ENCODE peak calls at places on chromosomes 4 and X, in seven cellular contexts. F is uterus, C is endothelial cell of umbilical vein, Q is heart left ventricle, W is ovary, V is breast epithelium, L is stomach. P is an unnamed sample.
A peak's percentile ranks its signal among the peaks of the same experiment; 100 is the strongest.

GRCh38 chrX:1685460-1685859 is 70.6 kb downstream of the ASMT start:
- DNase-seq in F (no peak), C (no peak), Q (no peak), W (no peak), V (no peak), L (no peak), P (no peak)

GRCh38 chr4:6641164-6641970 is 882 bp downstream of the MRFAP1 start:
- DNase-seq in F (peak; percentile 56), C (peak; percentile 49), Q (peak; percentile 63), W (peak; percentile 65), V (peak; percentile 29), L (peak; percentile 40), P (no peak)

GRCh38 chr4:39339968-39340367 is 26.2 kb downstream of the RFC1 start:
- DNase-seq in F (no peak), C (no peak), Q (no peak), W (no peak), V (no peak), L (no peak), P (no peak)

GRCh38 chrX:116230136-116230886 is 59.8 kb downstream of the AGTR2 start:
- DNase-seq in F (no peak), C (no peak), Q (no peak), W (no peak), V (no peak), L (no peak), P (no peak)

GRCh38 chrX:53605004-53605403 is 81.5 kb downstream of the HUWE1 start:
- DNase-seq in F (no peak), C (peak; percentile 85), Q (no peak), W (no peak), V (no peak), L (no peak), P (no peak)

GRCh38 chrX:34656842-34657780 is at the start of gene TMEM47:
- DNase-seq in F (peak; percentile 77), C (peak; percentile 83), Q (peak; percentile 80), W (peak; percentile 74), V (peak; percentile 40), L (peak; percentile 71), P (peak; percentile 30)

GRCh38 chr4:104490096-104490769 is 4.5 kb downstream of the CXXC4 start:
- DNase-seq in F (no peak), C (no peak), Q (no peak), W (no peak), V (no peak), L (no peak), P (no peak)

GRCh38 chrX:78140206-78140605 is 756 bp upstream of the TAF9B start:
- DNase-seq in F (no peak), C (no peak), Q (no peak), W (no peak), V (no peak), L (no peak), P (no peak)

GRCh38 chrX:51336584-51336983 is 4.0 kb downstream of the NUDT10 start:
- DNase-seq in F (no peak), C (peak; percentile 18), Q (no peak), W (peak; percentile 16), V (no peak), L (no peak), P (no peak)

DNA sequence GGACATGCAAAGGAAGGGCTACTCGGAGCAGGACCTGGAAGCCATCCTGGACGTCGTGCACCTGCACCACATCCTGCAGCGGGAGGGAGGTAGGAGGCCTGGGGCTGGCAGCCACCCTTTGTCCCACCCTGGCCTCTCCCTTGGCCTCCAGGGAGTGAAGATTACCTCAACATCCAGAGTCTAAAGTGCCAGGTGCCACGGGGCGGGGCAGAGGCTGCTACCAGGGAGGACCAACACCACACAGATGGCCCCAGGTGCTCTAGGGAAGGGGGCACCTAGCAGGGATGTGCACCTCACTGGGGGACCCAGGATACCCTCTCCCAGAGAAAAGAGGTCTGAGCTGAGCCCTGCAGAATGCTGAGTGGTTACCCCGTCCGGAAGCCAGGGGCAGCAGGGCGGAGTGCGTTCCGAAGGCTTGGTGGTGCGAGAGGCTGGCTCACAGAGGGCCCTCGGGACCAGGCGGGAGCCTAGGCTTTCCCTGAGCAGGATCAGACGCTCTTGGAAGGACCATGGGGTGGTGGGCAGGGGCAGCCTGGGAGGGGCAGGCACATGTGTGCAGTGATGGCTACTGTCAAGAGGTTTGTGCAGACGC is 16.1 kb downstream of the ABCD1 start:
- DNase-seq in F (no peak), C (no peak), Q (no peak), W (no peak), V (no peak), L (no peak), P (no peak)
- H3K4me1 ChIP-seq in F (no peaks in the 10 kb centered on the region), C (no peaks in the 10 kb centered on the region), Q (no peaks in the 10 kb centered on the region), W (peaks cover 2% of the 10 kb centered on the region), V (no peaks in the 10 kb centered on the region), L (peaks cover 15% of the 10 kb centered on the region), P (peaks cover 17% of the 10 kb centered on the region)

GRCh38 chr4:24978291-24979072 is 52.3 kb downstream of the LGI2 start:
- DNase-seq in F (no peak), C (no peak), Q (no peak), W (no peak), V (no peak), L (no peak), P (no peak)

GRCh38 chr4:24984602-24985532 is 45.9 kb downstream of the LGI2 start:
- DNase-seq in F (no peak), C (no peak), Q (no peak), W (no peak), V (no peak), L (no peak), P (no peak)

GRCh38 chr4:24975505-24975904 is 55.2 kb downstream of the LGI2 start:
- DNase-seq in F (no peak), C (no peak), Q (no peak), W (no peak), V (no peak), L (no peak), P (no peak)

GRCh38 chr4:24980064-24980690 is 50.6 kb downstream of the LGI2 start:
- DNase-seq in F (peak; percentile 63), C (peak; percentile 90), Q (peak; percentile 54), W (peak; percentile 36), V (no peak), L (peak; percentile 59), P (no peak)

GRCh38 chr4:24979554-24979953 is 51.2 kb downstream of the LGI2 start:
- DNase-seq in F (no peak), C (peak; percentile 96), Q (peak; percentile 72), W (no peak), V (no peak), L (no peak), P (no peak)
- TF ChIP-seq POLR2A in F (no peak), C (peak; percentile 72), Q (no peak), W (no peak), V (no peak), L (no peak), P (no peak)

GRCh38 chr4:59987289-59987688 is 1212.8 kb upstream of the ADGRL3 start:
- DNase-seq in F (no peak), C (no peak), Q (no peak), W (no peak), V (no peak), L (no peak), P (no peak)
- H3K27me3 ChIP-seq in F (no peaks in the 10 kb centered on the region), C (no peaks in the 10 kb centered on the region), Q (no peaks in the 10 kb centered on the region), W (no peaks in the 10 kb centered on the region), V (no peaks in the 10 kb centered on the region), L (no peaks in the 10 kb centered on the region), P (no peaks in the 10 kb centered on the region)

GRCh38 chr4:7808181-7808580 is 131.5 kb downstream of the AFAP1 start:
- DNase-seq in F (no peak), C (no peak), Q (no peak), W (no peak), V (no peak), L (no peak), P (no peak)

GRCh38 chr4:7807351-7807921 is 132.2 kb downstream of the AFAP1 start:
- DNase-seq in F (no peak), C (peak; percentile 87), Q (peak; percentile 63), W (no peak), V (no peak), L (no peak), P (no peak)

GRCh38 chr4:7806080-7806630 is 133.5 kb downstream of the AFAP1 start:
- DNase-seq in F (peak; percentile 86), C (peak; percentile 55), Q (peak; percentile 90), W (peak; percentile 91), V (no peak), L (peak; percentile 73), P (peak; percentile 47)

GRCh38 chr4:7805533-7806079 is 134.1 kb downstream of the AFAP1 start:
- DNase-seq in F (no peak), C (peak; percentile 94), Q (no peak), W (no peak), V (peak; percentile 88), L (peak; percentile 93), P (no peak)

DNA sequence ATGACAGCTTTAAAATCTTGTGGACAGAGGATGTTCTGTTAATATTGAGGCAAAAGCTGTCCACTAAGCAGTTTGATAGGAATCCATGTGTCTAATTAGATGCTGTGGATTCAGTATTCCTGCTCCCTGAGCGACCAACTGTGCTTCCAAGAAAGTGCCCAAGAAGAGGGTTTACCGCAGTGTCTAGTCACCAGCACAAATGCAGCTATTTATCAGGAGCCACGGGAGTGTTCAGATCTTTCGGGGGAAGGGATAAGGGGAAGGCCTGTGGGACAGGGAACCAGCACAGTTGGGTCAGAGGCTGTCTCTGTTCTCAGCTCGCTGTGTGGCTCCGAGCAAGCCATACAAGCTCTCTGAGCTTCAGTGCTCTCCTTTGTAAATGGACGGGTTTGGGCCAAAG is 132.9 kb downstream of the AFAP1 start:
- DNase-seq in F (no peak), C (no peak), Q (no peak), W (no peak), V (no peak), L (no peak), P (no peak)
- H3K4me1 ChIP-seq in F (peaks cover 9% of the 10 kb centered on the region), C (peaks cover 54% of the 10 kb centered on the region), Q (peaks cover 9% of the 10 kb centered on the region), W (peaks cover 12% of the 10 kb centered on the region), V (no peaks in the 10 kb centered on the region), L (peaks cover 81% of the 10 kb centered on the region), P (peaks cover 31% of the 10 kb centered on the region)

GRCh38 chr4:52912608-52913007 is 50.5 kb downstream of the RASL11B start:
- DNase-seq in F (no peak), C (no peak), Q (no peak), W (no peak), V (no peak), L (no peak), P (no peak)
- TF ChIP-seq POLR2A in F (no peak), C (no peak), Q (no peak), W (no peak), V (no peak), L (no peak), P (no peak)